ENCODE peak calls at places on chromosome 18, in five cellular contexts. One of them, this sample, is unnamed. For H3K36me3, the result is how much of the 10 kb centered on the place peaks cover.

GRCh38 chr18:44693030-44693784 is 12.5 kb downstream of the SETBP1 start:
- DNase-seq in HepG2: no peak
- DNase-seq in colonic mucosa: no peak
- DNase-seq in OCI-LY7: no peak
- DNase-seq in GM23338: no peak
- DNase-seq in this sample: no peak

GRCh38 chr18:76388891-76389423 is 106.1 kb downstream of the ZNF516 start:
- DNase-seq in OCI-LY7: no peak
- DNase-seq in HepG2: no peak
- DNase-seq in GM23338: no peak
- DNase-seq in colonic mucosa: no peak
- DNase-seq in this sample: no peak

GRCh38 chr18:48707636-48708296 is 168.9 kb downstream of the CTIF start:
- DNase-seq in OCI-LY7: no peak
- DNase-seq in HepG2: no peak
- DNase-seq in colonic mucosa: no peak
- DNase-seq in GM23338: no peak
- DNase-seq in this sample: no peak

GRCh38 chr18:76973512-76974302 is 151.3 kb downstream of the ZNF236 start:
- DNase-seq in GM23338: no peak
- DNase-seq in HepG2: no peak
- DNase-seq in OCI-LY7: no peak
- DNase-seq in colonic mucosa: no peak
- DNase-seq in this sample: no peak

GRCh38 chr18:10055125-10055750 is 141.4 kb downstream of the VAPA start:
- DNase-seq in OCI-LY7: no peak
- DNase-seq in colonic mucosa: no peak
- DNase-seq in GM23338: no peak
- DNase-seq in HepG2: no peak
- DNase-seq in this sample: no peak

GRCh38 chr18:42360716-42361115 is 405.7 kb downstream of the PIK3C3 start:
- DNase-seq in OCI-LY7: no peak
- DNase-seq in HepG2: no peak
- DNase-seq in GM23338: no peak
- DNase-seq in colonic mucosa: no peak
- DNase-seq in this sample: no peak

GRCh38 chr18:40415224-40415791 is 1539.7 kb upstream of the PIK3C3 start:
- DNase-seq in OCI-LY7: no peak
- DNase-seq in GM23338: peak
- DNase-seq in HepG2: no peak
- DNase-seq in colonic mucosa: no peak
- DNase-seq in this sample: no peak

GRCh38 chr18:46360102-46360699 is 256.0 kb downstream of the HAUS1 start:
- DNase-seq in HepG2: no peak
- DNase-seq in OCI-LY7: no peak
- DNase-seq in colonic mucosa: no peak
- DNase-seq in GM23338: peak
- DNase-seq in this sample: no peak

GRCh38 chr18:49617846-49618245 is 56.0 kb downstream of the LIPG start:
- DNase-seq in GM23338: no peak
- DNase-seq in OCI-LY7: no peak
- DNase-seq in HepG2: no peak
- DNase-seq in colonic mucosa: no peak
- DNase-seq in this sample: no peak

GRCh38 chr18:61589724-61590065 is 256.5 kb downstream of the CDH20 start:
- DNase-seq in HepG2: no peak
- DNase-seq in colonic mucosa: no peak
- DNase-seq in OCI-LY7: no peak
- DNase-seq in GM23338: no peak
- DNase-seq in this sample: no peak

GRCh38 chr18:79862562-79862961 is 64.8 kb downstream of the KCNG2 start:
- DNase-seq in OCI-LY7: no peak
- DNase-seq in colonic mucosa: no peak
- DNase-seq in HepG2: no peak
- DNase-seq in GM23338: no peak
- DNase-seq in this sample: no peak

GRCh38 chr18:79863161-79863945 is 65.6 kb downstream of the KCNG2 start:
- DNase-seq in HepG2: no peak
- DNase-seq in colonic mucosa: peak
- DNase-seq in OCI-LY7: no peak
- DNase-seq in GM23338: peak
- DNase-seq in this sample: no peak

GRCh38 chr18:79866889-79867574 is 69.3 kb downstream of the KCNG2 start:
- DNase-seq in HepG2: no peak
- DNase-seq in colonic mucosa: no peak
- DNase-seq in GM23338: no peak
- DNase-seq in OCI-LY7: no peak
- DNase-seq in this sample: no peak

GRCh38 chr18:79861687-79862086 is 63.9 kb downstream of the KCNG2 start:
- DNase-seq in HepG2: no peak
- DNase-seq in colonic mucosa: no peak
- DNase-seq in OCI-LY7: no peak
- DNase-seq in GM23338: no peak
- DNase-seq in this sample: no peak

DNA sequence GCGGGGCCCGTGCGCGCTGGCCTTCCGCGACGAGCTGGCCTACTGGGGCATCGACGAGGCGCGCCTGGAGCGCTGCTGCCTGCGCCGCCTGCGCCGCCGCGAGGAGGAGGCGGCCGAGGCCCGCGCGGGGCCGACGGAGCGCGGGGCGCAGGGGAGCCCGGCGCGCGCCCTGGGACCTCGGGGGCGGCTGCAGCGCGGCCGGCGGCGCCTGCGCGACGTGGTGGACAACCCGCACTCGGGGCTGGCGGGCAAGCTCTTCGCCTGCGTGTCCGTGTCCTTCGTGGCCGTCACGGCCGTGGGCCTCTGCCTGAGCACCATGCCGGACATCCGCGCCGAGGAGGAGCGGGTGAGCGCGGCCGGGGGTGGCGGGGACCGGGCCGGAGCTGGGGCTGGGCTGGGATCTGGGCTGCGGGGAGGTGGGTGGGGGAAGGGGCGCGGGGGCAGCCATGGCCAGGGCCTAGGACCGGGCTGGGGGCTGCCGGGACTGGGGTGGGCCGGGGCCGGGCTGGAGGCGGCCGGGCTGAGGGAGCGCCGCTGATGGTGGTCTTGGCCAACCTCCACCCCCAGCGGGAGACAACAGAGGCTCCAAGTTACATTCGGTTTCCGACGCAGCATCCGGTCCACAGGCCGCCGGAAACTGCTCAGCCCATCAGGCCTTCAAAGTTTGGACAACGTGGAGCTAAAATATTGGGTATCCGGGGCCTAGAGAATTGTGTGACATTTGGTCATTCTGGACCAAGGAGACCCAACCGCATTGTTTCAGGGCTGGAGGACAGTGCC is 66.4 kb downstream of the KCNG2 start:
- DNase-seq in OCI-LY7: no peak
- DNase-seq in colonic mucosa: peak
- DNase-seq in HepG2: no peak
- DNase-seq in GM23338: peak
- DNase-seq in this sample: no peak
- H3K4me3 ChIP-seq in OCI-LY7: no peak
- H3K4me3 ChIP-seq in colonic mucosa: no peak
- H3K4me3 ChIP-seq in HepG2: no peak
- H3K4me3 ChIP-seq in GM23338: no peak
- H3K4me3 ChIP-seq in this sample: no peak

GRCh38 chr18:24128700-24129099 is 10.2 kb upstream of the CABYR start:
- DNase-seq in GM23338: no peak
- DNase-seq in HepG2: no peak
- DNase-seq in colonic mucosa: no peak
- DNase-seq in OCI-LY7: no peak
- DNase-seq in this sample: no peak
- H3K36me3 ChIP-seq in GM23338: half or more
- H3K36me3 ChIP-seq in HepG2: under half
- H3K36me3 ChIP-seq in colonic mucosa: under half
- H3K36me3 ChIP-seq in OCI-LY7: under half
- H3K36me3 ChIP-seq in this sample: under half

GRCh38 chr18:67692811-67693210 is 176.3 kb upstream of the DSEL start:
- DNase-seq in colonic mucosa: no peak
- DNase-seq in OCI-LY7: no peak
- DNase-seq in HepG2: no peak
- DNase-seq in GM23338: no peak
- DNase-seq in this sample: no peak
- H3K4me3 ChIP-seq in colonic mucosa: no peak
- H3K4me3 ChIP-seq in OCI-LY7: no peak
- H3K4me3 ChIP-seq in HepG2: no peak
- H3K4me3 ChIP-seq in GM23338: no peak
- H3K4me3 ChIP-seq in this sample: no peak

GRCh38 chr18:58662118-58662517 is 9.1 kb upstream of the MALT1 start:
- DNase-seq in HepG2: no peak
- DNase-seq in GM23338: no peak
- DNase-seq in colonic mucosa: no peak
- DNase-seq in OCI-LY7: no peak
- DNase-seq in this sample: no peak

GRCh38 chr18:58659691-58660090 is 11.6 kb upstream of the MALT1 start:
- DNase-seq in HepG2: no peak
- DNase-seq in OCI-LY7: no peak
- DNase-seq in colonic mucosa: no peak
- DNase-seq in GM23338: no peak
- DNase-seq in this sample: no peak

GRCh38 chr18:58657494-58657893 is 13.8 kb upstream of the MALT1 start:
- DNase-seq in colonic mucosa: no peak
- DNase-seq in OCI-LY7: no peak
- DNase-seq in GM23338: no peak
- DNase-seq in HepG2: no peak
- DNase-seq in this sample: no peak

GRCh38 chr18:58660915-58661314 is 10.3 kb upstream of the MALT1 start:
- DNase-seq in colonic mucosa: no peak
- DNase-seq in GM23338: no peak
- DNase-seq in HepG2: no peak
- DNase-seq in OCI-LY7: no peak
- DNase-seq in this sample: no peak

DNA sequence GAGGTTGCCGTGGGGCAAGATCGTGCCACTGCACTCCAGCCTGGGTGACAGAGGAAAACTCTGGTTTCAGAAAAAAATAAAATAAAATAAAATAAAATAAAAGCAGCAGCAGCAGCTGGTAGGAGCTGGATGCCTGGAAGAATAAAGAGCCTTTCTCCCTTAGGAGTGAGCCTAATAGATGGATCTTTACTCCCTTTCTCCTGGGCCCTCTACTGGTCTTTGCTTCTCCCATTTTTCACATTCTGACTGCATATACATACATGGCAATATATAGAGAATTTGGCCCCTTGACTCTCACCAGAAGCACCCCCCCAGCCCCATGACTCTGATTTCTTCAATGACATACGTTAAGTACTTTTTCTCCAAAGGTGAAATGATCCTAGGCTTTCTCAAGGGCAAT is 9.8 kb upstream of the MALT1 start:
- DNase-seq in GM23338: peak
- DNase-seq in OCI-LY7: no peak
- DNase-seq in colonic mucosa: no peak
- DNase-seq in HepG2: no peak
- DNase-seq in this sample: no peak
- H3K36me3 ChIP-seq in GM23338: under half
- H3K36me3 ChIP-seq in OCI-LY7: under half
- H3K36me3 ChIP-seq in colonic mucosa: under half
- H3K36me3 ChIP-seq in HepG2: under half
- H3K36me3 ChIP-seq in this sample: under half

GRCh38 chr18:11654736-11655604 is 34.1 kb upstream of the GNAL start:
- DNase-seq in HepG2: no peak
- DNase-seq in GM23338: peak
- DNase-seq in OCI-LY7: peak
- DNase-seq in colonic mucosa: peak
- DNase-seq in this sample: peak
- H3K4me3 ChIP-seq in HepG2: no peak
- H3K4me3 ChIP-seq in GM23338: no peak
- H3K4me3 ChIP-seq in OCI-LY7: no peak
- H3K4me3 ChIP-seq in colonic mucosa: no peak
- H3K4me3 ChIP-seq in this sample: no peak